ENCODE peak calls at places on chromosomes 2 and 18, in ten cellular contexts. One of them, this sample, is unnamed.

GRCh38 chr2:27303093-27304025 is 4.9 kb downstream of the UCN start:
- DNase-seq in hepatocyte: peak
- DNase-seq in fibroblast of mammary gland: peak
- DNase-seq in fibroblast of the aortic adventitia: peak
- DNase-seq in HFF-Myc: peak
- DNase-seq in breast epithelium: no peak
- DNase-seq in neural progenitor cell: peak
- DNase-seq in neural crest cell: peak
- DNase-seq in stomach: peak
- DNase-seq in IMR-90: peak
- DNase-seq in this sample: peak

GRCh38 chr2:38438536-38439225 is 61.6 kb upstream of the ATL2 start:
- DNase-seq in HFF-Myc: no peak
- DNase-seq in stomach: no peak
- DNase-seq in hepatocyte: no peak
- DNase-seq in IMR-90: no peak
- DNase-seq in neural progenitor cell: no peak
- DNase-seq in fibroblast of the aortic adventitia: no peak
- DNase-seq in neural crest cell: no peak
- DNase-seq in breast epithelium: no peak
- DNase-seq in fibroblast of mammary gland: no peak
- DNase-seq in this sample: no peak

GRCh38 chr18:58177886-58178470 is 134.0 kb downstream of the NEDD4L start:
- DNase-seq in fibroblast of mammary gland: no peak
- DNase-seq in HFF-Myc: no peak
- DNase-seq in IMR-90: no peak
- DNase-seq in hepatocyte: no peak
- DNase-seq in breast epithelium: no peak
- DNase-seq in neural crest cell: no peak
- DNase-seq in fibroblast of the aortic adventitia: no peak
- DNase-seq in neural progenitor cell: no peak
- DNase-seq in stomach: no peak
- DNase-seq in this sample: no peak

GRCh38 chr18:12076424-12077140 is 17.1 kb upstream of the ANKRD62 start:
- DNase-seq in fibroblast of the aortic adventitia: peak
- DNase-seq in breast epithelium: no peak
- DNase-seq in neural progenitor cell: peak
- DNase-seq in stomach: peak
- DNase-seq in IMR-90: peak
- DNase-seq in neural crest cell: peak
- DNase-seq in HFF-Myc: no peak
- DNase-seq in hepatocyte: peak
- DNase-seq in fibroblast of mammary gland: peak
- DNase-seq in this sample: peak

GRCh38 chr2:144508162-144508765 is 11.7 kb downstream of the ZEB2 start:
- DNase-seq in IMR-90: no peak
- DNase-seq in stomach: no peak
- DNase-seq in breast epithelium: no peak
- DNase-seq in fibroblast of mammary gland: no peak
- DNase-seq in HFF-Myc: no peak
- DNase-seq in neural crest cell: no peak
- DNase-seq in hepatocyte: no peak
- DNase-seq in neural progenitor cell: no peak
- DNase-seq in fibroblast of the aortic adventitia: peak
- DNase-seq in this sample: no peak

GRCh38 chr2:203973676-203974075 is 37.1 kb downstream of the ICOS start:
- DNase-seq in IMR-90: no peak
- DNase-seq in fibroblast of the aortic adventitia: no peak
- DNase-seq in fibroblast of mammary gland: no peak
- DNase-seq in breast epithelium: no peak
- DNase-seq in neural crest cell: no peak
- DNase-seq in HFF-Myc: no peak
- DNase-seq in neural progenitor cell: no peak
- DNase-seq in stomach: no peak
- DNase-seq in hepatocyte: no peak
- DNase-seq in this sample: no peak

GRCh38 chr18:79882522-79883241 is 68.8 kb downstream of the SLC66A2 start:
- DNase-seq in neural crest cell: no peak
- DNase-seq in stomach: no peak
- DNase-seq in HFF-Myc: no peak
- DNase-seq in breast epithelium: no peak
- DNase-seq in fibroblast of the aortic adventitia: no peak
- DNase-seq in neural progenitor cell: no peak
- DNase-seq in hepatocyte: no peak
- DNase-seq in fibroblast of mammary gland: no peak
- DNase-seq in IMR-90: no peak
- DNase-seq in this sample: no peak

GRCh38 chr2:38261569-38262513 is 115.2 kb downstream of the ATL2 start:
- DNase-seq in neural progenitor cell: peak
- DNase-seq in hepatocyte: no peak
- DNase-seq in HFF-Myc: no peak
- DNase-seq in fibroblast of the aortic adventitia: no peak
- DNase-seq in breast epithelium: no peak
- DNase-seq in fibroblast of mammary gland: no peak
- DNase-seq in stomach: no peak
- DNase-seq in IMR-90: no peak
- DNase-seq in neural crest cell: no peak
- DNase-seq in this sample: no peak

GRCh38 chr2:38037325-38037724 is 38.6 kb downstream of the CYP1B1 start:
- DNase-seq in neural crest cell: no peak
- DNase-seq in fibroblast of mammary gland: peak
- DNase-seq in neural progenitor cell: no peak
- DNase-seq in fibroblast of the aortic adventitia: no peak
- DNase-seq in stomach: no peak
- DNase-seq in HFF-Myc: no peak
- DNase-seq in IMR-90: no peak
- DNase-seq in breast epithelium: no peak
- DNase-seq in hepatocyte: no peak
- DNase-seq in this sample: no peak

GRCh38 chr18:80022613-80023012 is 11.6 kb upstream of the RBFA start:
- DNase-seq in fibroblast of the aortic adventitia: peak
- DNase-seq in HFF-Myc: no peak
- DNase-seq in fibroblast of mammary gland: peak
- DNase-seq in neural crest cell: no peak
- DNase-seq in stomach: no peak
- DNase-seq in neural progenitor cell: peak
- DNase-seq in hepatocyte: no peak
- DNase-seq in breast epithelium: no peak
- DNase-seq in IMR-90: peak
- DNase-seq in this sample: no peak

GRCh38 chr2:166032361-166032760 is 78.8 kb upstream of the TTC21B start:
- DNase-seq in IMR-90: peak
- DNase-seq in neural progenitor cell: no peak
- DNase-seq in neural crest cell: no peak
- DNase-seq in fibroblast of the aortic adventitia: no peak
- DNase-seq in hepatocyte: no peak
- DNase-seq in fibroblast of mammary gland: peak
- DNase-seq in breast epithelium: no peak
- DNase-seq in HFF-Myc: no peak
- DNase-seq in stomach: no peak
- DNase-seq in this sample: no peak

GRCh38 chr18:7070466-7070865 is 47.1 kb downstream of the LAMA1 start:
- DNase-seq in fibroblast of mammary gland: no peak
- DNase-seq in breast epithelium: no peak
- DNase-seq in HFF-Myc: no peak
- DNase-seq in stomach: no peak
- DNase-seq in fibroblast of the aortic adventitia: no peak
- DNase-seq in neural progenitor cell: no peak
- DNase-seq in neural crest cell: no peak
- DNase-seq in IMR-90: no peak
- DNase-seq in hepatocyte: no peak
- DNase-seq in this sample: no peak

GRCh38 chr2:127143851-127144782 is 37.2 kb upstream of the BIN1 start:
- DNase-seq in HFF-Myc: no peak
- DNase-seq in fibroblast of mammary gland: peak
- DNase-seq in stomach: no peak
- DNase-seq in fibroblast of the aortic adventitia: peak
- DNase-seq in hepatocyte: no peak
- DNase-seq in neural crest cell: no peak
- DNase-seq in IMR-90: peak
- DNase-seq in neural progenitor cell: no peak
- DNase-seq in breast epithelium: no peak
- DNase-seq in this sample: no peak

GRCh38 chr2:143128681-143129580 is at the start of gene ARHGAP15:
- DNase-seq in IMR-90: no peak
- DNase-seq in neural progenitor cell: no peak
- DNase-seq in breast epithelium: no peak
- DNase-seq in hepatocyte: no peak
- DNase-seq in neural crest cell: no peak
- DNase-seq in HFF-Myc: no peak
- DNase-seq in stomach: peak
- DNase-seq in fibroblast of the aortic adventitia: no peak
- DNase-seq in fibroblast of mammary gland: no peak
- DNase-seq in this sample: no peak

GRCh38 chr2:46303822-46304221 is 6.6 kb downstream of the EPAS1 start:
- DNase-seq in hepatocyte: no peak
- DNase-seq in neural crest cell: no peak
- DNase-seq in fibroblast of the aortic adventitia: no peak
- DNase-seq in neural progenitor cell: no peak
- DNase-seq in breast epithelium: no peak
- DNase-seq in HFF-Myc: no peak
- DNase-seq in stomach: no peak
- DNase-seq in fibroblast of mammary gland: no peak
- DNase-seq in IMR-90: no peak
- DNase-seq in this sample: no peak

GRCh38 chr18:23020555-23021294 is 87.6 kb downstream of the RBBP8 start:
- DNase-seq in fibroblast of the aortic adventitia: no peak
- DNase-seq in breast epithelium: no peak
- DNase-seq in neural crest cell: no peak
- DNase-seq in IMR-90: no peak
- DNase-seq in hepatocyte: no peak
- DNase-seq in stomach: no peak
- DNase-seq in HFF-Myc: no peak
- DNase-seq in fibroblast of mammary gland: no peak
- DNase-seq in neural progenitor cell: no peak
- DNase-seq in this sample: no peak

GRCh38 chr2:70304501-70304900 is 2.6 kb upstream of the FAM136A start:
- DNase-seq in breast epithelium: no peak
- DNase-seq in IMR-90: no peak
- DNase-seq in stomach: no peak
- DNase-seq in neural progenitor cell: no peak
- DNase-seq in HFF-Myc: no peak
- DNase-seq in neural crest cell: no peak
- DNase-seq in hepatocyte: no peak
- DNase-seq in fibroblast of the aortic adventitia: no peak
- DNase-seq in fibroblast of mammary gland: no peak
- DNase-seq in this sample: no peak

GRCh38 chr18:68560128-68560527 is 154.8 kb downstream of the TMX3 start:
- DNase-seq in fibroblast of mammary gland: no peak
- DNase-seq in IMR-90: no peak
- DNase-seq in fibroblast of the aortic adventitia: no peak
- DNase-seq in neural progenitor cell: no peak
- DNase-seq in breast epithelium: no peak
- DNase-seq in neural crest cell: no peak
- DNase-seq in hepatocyte: no peak
- DNase-seq in HFF-Myc: no peak
- DNase-seq in stomach: no peak
- DNase-seq in this sample: no peak

GRCh38 chr2:83602753-83603152 is 856.3 kb downstream of the SUCLG1 start:
- DNase-seq in neural progenitor cell: no peak
- DNase-seq in hepatocyte: no peak
- DNase-seq in neural crest cell: no peak
- DNase-seq in fibroblast of mammary gland: no peak
- DNase-seq in fibroblast of the aortic adventitia: no peak
- DNase-seq in IMR-90: no peak
- DNase-seq in HFF-Myc: no peak
- DNase-seq in breast epithelium: no peak
- DNase-seq in stomach: no peak
- DNase-seq in this sample: no peak
- TF ChIP-seq CTCF in neural progenitor cell: peak
- TF ChIP-seq CTCF in hepatocyte: no peak
- TF ChIP-seq CTCF in neural crest cell: no peak
- TF ChIP-seq CTCF in fibroblast of mammary gland: no peak
- TF ChIP-seq CTCF in fibroblast of the aortic adventitia: no peak
- TF ChIP-seq CTCF in IMR-90: no peak
- TF ChIP-seq CTCF in HFF-Myc: no peak
- TF ChIP-seq CTCF in breast epithelium: no peak
- TF ChIP-seq CTCF in stomach: no peak
- TF ChIP-seq CTCF in this sample: no peak

DNA sequence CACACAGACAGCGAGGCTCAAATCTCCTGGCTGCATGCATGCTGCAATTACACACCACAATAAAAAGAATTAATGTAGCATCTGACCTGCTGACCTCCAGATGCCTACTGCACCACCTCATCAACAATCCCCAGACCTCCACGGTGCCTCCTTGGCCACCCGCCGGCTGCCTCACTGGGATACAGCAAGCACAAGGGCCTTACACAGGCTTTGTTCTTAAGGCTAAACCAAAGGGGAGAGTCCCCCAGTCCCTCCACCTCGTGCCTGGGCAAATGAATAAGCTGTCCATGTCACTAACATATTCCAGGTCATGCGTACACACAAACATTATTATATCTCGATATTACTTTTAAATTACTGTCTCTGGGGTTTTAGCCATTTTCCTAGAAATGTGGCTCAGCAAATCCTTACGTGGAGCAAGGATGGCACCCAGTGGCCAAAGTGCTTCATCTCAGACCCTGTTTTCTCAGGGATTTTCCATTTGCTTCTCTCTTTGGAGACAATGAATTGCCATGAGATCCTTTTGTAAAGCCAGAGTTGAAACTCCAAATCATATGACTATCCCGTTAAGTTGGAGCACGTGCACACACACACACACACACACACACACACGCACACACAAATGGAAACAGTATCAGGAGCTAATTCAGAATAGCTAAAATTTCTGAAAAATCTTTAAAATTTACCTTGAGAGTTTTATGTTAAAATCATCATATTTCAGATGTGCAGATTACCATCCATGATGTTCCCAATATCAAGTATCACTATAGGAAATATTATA is 313.8 kb downstream of the PDE11A start:
- DNase-seq in stomach: no peak
- DNase-seq in neural progenitor cell: peak
- DNase-seq in hepatocyte: peak
- DNase-seq in fibroblast of mammary gland: peak
- DNase-seq in IMR-90: peak
- DNase-seq in neural crest cell: peak
- DNase-seq in HFF-Myc: no peak
- DNase-seq in fibroblast of the aortic adventitia: peak
- DNase-seq in breast epithelium: no peak
- DNase-seq in this sample: peak
- TF ChIP-seq CTCF in stomach: no peak
- TF ChIP-seq CTCF in neural progenitor cell: peak
- TF ChIP-seq CTCF in hepatocyte: peak
- TF ChIP-seq CTCF in fibroblast of mammary gland: peak
- TF ChIP-seq CTCF in IMR-90: peak
- TF ChIP-seq CTCF in neural crest cell: peak
- TF ChIP-seq CTCF in HFF-Myc: peak
- TF ChIP-seq CTCF in fibroblast of the aortic adventitia: peak
- TF ChIP-seq CTCF in breast epithelium: no peak
- TF ChIP-seq CTCF in this sample: no peak

GRCh38 chr2:116094196-116094595 is 1651.8 kb downstream of the DPP10 start:
- DNase-seq in fibroblast of the aortic adventitia: no peak
- DNase-seq in breast epithelium: no peak
- DNase-seq in neural crest cell: no peak
- DNase-seq in HFF-Myc: no peak
- DNase-seq in neural progenitor cell: peak
- DNase-seq in hepatocyte: no peak
- DNase-seq in fibroblast of mammary gland: no peak
- DNase-seq in stomach: no peak
- DNase-seq in IMR-90: no peak
- DNase-seq in this sample: no peak
- TF ChIP-seq CTCF in fibroblast of the aortic adventitia: no peak
- TF ChIP-seq CTCF in breast epithelium: no peak
- TF ChIP-seq CTCF in neural crest cell: peak
- TF ChIP-seq CTCF in HFF-Myc: no peak
- TF ChIP-seq CTCF in neural progenitor cell: peak
- TF ChIP-seq CTCF in hepatocyte: no peak
- TF ChIP-seq CTCF in fibroblast of mammary gland: no peak
- TF ChIP-seq CTCF in stomach: no peak
- TF ChIP-seq CTCF in IMR-90: no peak
- TF ChIP-seq CTCF in this sample: peak

GRCh38 chr2:75379811-75380210 is 180.5 kb upstream of the TACR1 start:
- DNase-seq in IMR-90: no peak
- DNase-seq in stomach: no peak
- DNase-seq in hepatocyte: no peak
- DNase-seq in breast epithelium: no peak
- DNase-seq in fibroblast of the aortic adventitia: no peak
- DNase-seq in neural progenitor cell: no peak
- DNase-seq in HFF-Myc: no peak
- DNase-seq in neural crest cell: no peak
- DNase-seq in fibroblast of mammary gland: no peak
- DNase-seq in this sample: no peak
- TF ChIP-seq CTCF in IMR-90: no peak
- TF ChIP-seq CTCF in stomach: no peak
- TF ChIP-seq CTCF in hepatocyte: no peak
- TF ChIP-seq CTCF in breast epithelium: no peak
- TF ChIP-seq CTCF in fibroblast of the aortic adventitia: no peak
- TF ChIP-seq CTCF in neural progenitor cell: no peak
- TF ChIP-seq CTCF in HFF-Myc: no peak
- TF ChIP-seq CTCF in neural crest cell: no peak
- TF ChIP-seq CTCF in fibroblast of mammary gland: no peak
- TF ChIP-seq CTCF in this sample: no peak

This sample was measured in endothelial cell.